ENCODE peak calls at places on chromosomes 4 and X, in eight cellular contexts. One of them, this sample, is unnamed.
A peak's percentile ranks its signal among the peaks of the same experiment; 100 is the strongest.

GRCh38 chr4:82437285-82438005 is 7.1 kb downstream of the ENOPH1 start:
- DNase-seq in left lung: no peak
- DNase-seq in cardiac muscle cell: peak; percentile 37
- DNase-seq in uterus: no peak
- DNase-seq in PC-3: no peak
- DNase-seq in astrocyte: peak; percentile 16
- DNase-seq in HFF-Myc: no peak
- DNase-seq in colonic mucosa: no peak
- DNase-seq in this sample: no peak

GRCh38 chr4:55553442-55553841 is 6.7 kb upstream of the CLOCK start:
- DNase-seq in HFF-Myc: peak; percentile 32
- DNase-seq in colonic mucosa: no peak
- DNase-seq in left lung: peak; percentile 33
- DNase-seq in astrocyte: peak; percentile 48
- DNase-seq in PC-3: no peak
- DNase-seq in cardiac muscle cell: peak; percentile 67
- DNase-seq in uterus: peak; percentile 80
- DNase-seq in this sample: peak; percentile 44

GRCh38 chr4:126843492-126844067 is 789.2 kb upstream of the INTU start:
- DNase-seq in colonic mucosa: no peak
- DNase-seq in cardiac muscle cell: no peak
- DNase-seq in HFF-Myc: no peak
- DNase-seq in uterus: no peak
- DNase-seq in astrocyte: no peak
- DNase-seq in left lung: no peak
- DNase-seq in PC-3: no peak
- DNase-seq in this sample: no peak

GRCh38 chrX:48493890-48494364 is 14.9 kb upstream of the PORCN start:
- DNase-seq in cardiac muscle cell: peak; percentile 67
- DNase-seq in astrocyte: no peak
- DNase-seq in left lung: no peak
- DNase-seq in uterus: no peak
- DNase-seq in colonic mucosa: no peak
- DNase-seq in PC-3: peak; percentile 48
- DNase-seq in HFF-Myc: no peak
- DNase-seq in this sample: no peak

GRCh38 chr4:71231753-71232420 is 106.9 kb upstream of the SLC4A4 start:
- DNase-seq in uterus: no peak
- DNase-seq in HFF-Myc: no peak
- DNase-seq in left lung: no peak
- DNase-seq in cardiac muscle cell: no peak
- DNase-seq in astrocyte: no peak
- DNase-seq in colonic mucosa: no peak
- DNase-seq in PC-3: no peak
- DNase-seq in this sample: no peak

GRCh38 chrX:28576117-28576516 is 11.1 kb upstream of the IL1RAPL1 start:
- DNase-seq in colonic mucosa: no peak
- DNase-seq in HFF-Myc: no peak
- DNase-seq in astrocyte: no peak
- DNase-seq in cardiac muscle cell: no peak
- DNase-seq in left lung: no peak
- DNase-seq in PC-3: no peak
- DNase-seq in uterus: no peak
- DNase-seq in this sample: no peak

GRCh38 chr4:122152699-122153328 is 683 bp downstream of the BLTP1 start:
- DNase-seq in left lung: peak; percentile 52
- DNase-seq in uterus: peak; percentile 33
- DNase-seq in astrocyte: peak; percentile 25
- DNase-seq in colonic mucosa: peak; percentile 54
- DNase-seq in HFF-Myc: no peak
- DNase-seq in PC-3: peak; percentile 8
- DNase-seq in cardiac muscle cell: peak; percentile 40
- DNase-seq in this sample: no peak

GRCh38 chrX:71095971-71096701 is 485 bp downstream of the FOXO4 start:
- DNase-seq in astrocyte: peak; percentile 15
- DNase-seq in cardiac muscle cell: no peak
- DNase-seq in HFF-Myc: no peak
- DNase-seq in left lung: no peak
- DNase-seq in PC-3: peak; percentile 26
- DNase-seq in colonic mucosa: peak; percentile 69
- DNase-seq in uterus: no peak
- DNase-seq in this sample: no peak

GRCh38 chrX:17024896-17025295 is 78.4 kb downstream of the REPS2 start:
- DNase-seq in PC-3: no peak
- DNase-seq in astrocyte: no peak
- DNase-seq in HFF-Myc: no peak
- DNase-seq in colonic mucosa: peak; percentile 50
- DNase-seq in left lung: no peak
- DNase-seq in uterus: no peak
- DNase-seq in cardiac muscle cell: peak; percentile 27
- DNase-seq in this sample: no peak

GRCh38 chr4:121738780-121739547 is 26.0 kb downstream of the SMIM43 start:
- DNase-seq in PC-3: no peak
- DNase-seq in colonic mucosa: no peak
- DNase-seq in left lung: no peak
- DNase-seq in HFF-Myc: no peak
- DNase-seq in cardiac muscle cell: peak; percentile 87
- DNase-seq in uterus: no peak
- DNase-seq in astrocyte: peak; percentile 76
- DNase-seq in this sample: no peak

DNA sequence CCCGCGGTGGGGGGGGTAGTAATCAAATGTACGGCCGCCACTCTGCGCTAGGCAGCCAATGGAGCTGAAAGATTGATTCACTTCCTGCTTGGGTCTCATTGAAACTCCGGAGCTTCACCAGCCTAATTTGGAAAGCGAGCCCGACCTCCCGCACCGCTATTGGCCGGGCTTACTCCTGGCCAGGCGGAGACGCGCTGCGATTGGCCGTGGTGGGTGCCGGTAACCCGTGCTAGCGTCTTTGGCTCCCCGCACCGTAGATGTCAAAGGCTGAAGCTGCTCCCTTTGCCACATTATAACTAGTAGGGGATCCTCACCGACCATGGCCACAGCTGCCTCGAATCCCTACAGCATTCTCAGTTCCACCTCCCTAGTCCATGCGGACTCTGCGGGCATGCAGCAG is at the start of gene POU3F4:
- DNase-seq in cardiac muscle cell: no peak
- DNase-seq in uterus: no peak
- DNase-seq in colonic mucosa: no peak
- DNase-seq in HFF-Myc: no peak
- DNase-seq in PC-3: no peak
- DNase-seq in astrocyte: peak; percentile 75
- DNase-seq in left lung: no peak
- DNase-seq in this sample: no peak
- H3K4me3 ChIP-seq in cardiac muscle cell: peak within 1 kb of the TSS; percentile 28
- H3K4me3 ChIP-seq in uterus: no peak within 1 kb of the TSS
- H3K4me3 ChIP-seq in colonic mucosa: no peak within 1 kb of the TSS
- H3K4me3 ChIP-seq in HFF-Myc: no peak within 1 kb of the TSS
- H3K4me3 ChIP-seq in PC-3: no peak within 1 kb of the TSS
- H3K4me3 ChIP-seq in astrocyte: peak within 1 kb of the TSS; percentile 61
- H3K4me3 ChIP-seq in left lung: no peak within 1 kb of the TSS
- H3K4me3 ChIP-seq in this sample: no peak within 1 kb of the TSS

DNA sequence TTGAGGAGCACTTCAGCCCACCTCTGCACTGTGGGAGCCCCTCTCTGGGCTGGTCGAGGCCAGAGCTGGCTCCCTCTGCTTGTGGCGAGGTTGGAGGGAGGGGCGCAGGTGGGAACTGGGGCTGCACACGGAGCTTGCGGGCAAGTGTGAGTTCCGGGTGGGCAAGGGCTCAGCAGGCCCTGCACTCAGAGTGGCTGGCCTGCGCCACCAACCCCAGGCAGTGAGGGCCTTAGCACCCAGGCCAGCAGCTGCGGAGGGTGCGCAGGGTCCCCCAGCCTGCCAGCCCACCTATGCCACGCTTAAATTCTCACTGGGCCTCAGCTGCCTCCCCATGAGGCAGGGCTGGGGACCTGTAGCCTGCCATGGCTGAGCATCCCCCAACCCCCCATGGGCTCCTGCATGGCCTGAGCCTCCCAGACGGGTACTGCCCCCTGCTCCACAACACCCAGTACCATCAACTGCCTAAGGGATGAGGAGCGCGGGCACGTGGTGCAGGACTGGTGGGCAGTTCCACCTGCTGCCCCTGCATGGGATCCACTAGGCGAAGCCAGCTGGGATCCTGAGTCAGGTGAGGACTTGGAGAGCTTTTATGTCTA is 110.9 kb downstream of the SLC39A8 start:
- DNase-seq in astrocyte: no peak
- DNase-seq in cardiac muscle cell: no peak
- DNase-seq in HFF-Myc: no peak
- DNase-seq in left lung: no peak
- DNase-seq in PC-3: no peak
- DNase-seq in uterus: no peak
- DNase-seq in colonic mucosa: no peak
- DNase-seq in this sample: no peak
- TF ChIP-seq CTCF in astrocyte: no peak
- TF ChIP-seq CTCF in cardiac muscle cell: no peak
- TF ChIP-seq CTCF in HFF-Myc: no peak
- TF ChIP-seq CTCF in left lung: no peak
- TF ChIP-seq CTCF in PC-3: no peak
- TF ChIP-seq CTCF in uterus: no peak
- TF ChIP-seq CTCF in colonic mucosa: no peak
- TF ChIP-seq CTCF in this sample: no peak

GRCh38 chr4:167613381-167613780 is 379.1 kb upstream of the SPOCK3 start:
- DNase-seq in left lung: no peak
- DNase-seq in colonic mucosa: no peak
- DNase-seq in HFF-Myc: no peak
- DNase-seq in astrocyte: no peak
- DNase-seq in uterus: no peak
- DNase-seq in PC-3: no peak
- DNase-seq in cardiac muscle cell: no peak
- DNase-seq in this sample: no peak

GRCh38 chr4:167616471-167616870 is 382.2 kb upstream of the SPOCK3 start:
- DNase-seq in HFF-Myc: no peak
- DNase-seq in astrocyte: peak; percentile 23
- DNase-seq in PC-3: peak; percentile 13
- DNase-seq in cardiac muscle cell: no peak
- DNase-seq in left lung: no peak
- DNase-seq in uterus: no peak
- DNase-seq in colonic mucosa: no peak
- DNase-seq in this sample: no peak

GRCh38 chr4:167614866-167615265 is 380.6 kb upstream of the SPOCK3 start:
- DNase-seq in uterus: no peak
- DNase-seq in HFF-Myc: no peak
- DNase-seq in astrocyte: peak; percentile 39
- DNase-seq in left lung: no peak
- DNase-seq in PC-3: peak; percentile 77
- DNase-seq in cardiac muscle cell: no peak
- DNase-seq in colonic mucosa: no peak
- DNase-seq in this sample: no peak
- H3K4me3 ChIP-seq in uterus: no peak overlapping the region
- H3K4me3 ChIP-seq in HFF-Myc: no peak overlapping the region
- H3K4me3 ChIP-seq in astrocyte: no peak overlapping the region
- H3K4me3 ChIP-seq in left lung: no peak overlapping the region
- H3K4me3 ChIP-seq in PC-3: no peak overlapping the region
- H3K4me3 ChIP-seq in cardiac muscle cell: no peak overlapping the region
- H3K4me3 ChIP-seq in colonic mucosa: no peak overlapping the region
- H3K4me3 ChIP-seq in this sample: no peak overlapping the region

GRCh38 chr4:92551616-92552015 is 247.8 kb downstream of the GRID2 start:
- DNase-seq in uterus: no peak
- DNase-seq in astrocyte: no peak
- DNase-seq in cardiac muscle cell: no peak
- DNase-seq in colonic mucosa: no peak
- DNase-seq in HFF-Myc: no peak
- DNase-seq in left lung: no peak
- DNase-seq in PC-3: no peak
- DNase-seq in this sample: no peak
- TF ChIP-seq CTCF in uterus: no peak
- TF ChIP-seq CTCF in astrocyte: no peak
- TF ChIP-seq CTCF in cardiac muscle cell: no peak
- TF ChIP-seq CTCF in colonic mucosa: no peak
- TF ChIP-seq CTCF in HFF-Myc: no peak
- TF ChIP-seq CTCF in left lung: no peak
- TF ChIP-seq CTCF in PC-3: peak; percentile 21
- TF ChIP-seq CTCF in this sample: no peak

DNA sequence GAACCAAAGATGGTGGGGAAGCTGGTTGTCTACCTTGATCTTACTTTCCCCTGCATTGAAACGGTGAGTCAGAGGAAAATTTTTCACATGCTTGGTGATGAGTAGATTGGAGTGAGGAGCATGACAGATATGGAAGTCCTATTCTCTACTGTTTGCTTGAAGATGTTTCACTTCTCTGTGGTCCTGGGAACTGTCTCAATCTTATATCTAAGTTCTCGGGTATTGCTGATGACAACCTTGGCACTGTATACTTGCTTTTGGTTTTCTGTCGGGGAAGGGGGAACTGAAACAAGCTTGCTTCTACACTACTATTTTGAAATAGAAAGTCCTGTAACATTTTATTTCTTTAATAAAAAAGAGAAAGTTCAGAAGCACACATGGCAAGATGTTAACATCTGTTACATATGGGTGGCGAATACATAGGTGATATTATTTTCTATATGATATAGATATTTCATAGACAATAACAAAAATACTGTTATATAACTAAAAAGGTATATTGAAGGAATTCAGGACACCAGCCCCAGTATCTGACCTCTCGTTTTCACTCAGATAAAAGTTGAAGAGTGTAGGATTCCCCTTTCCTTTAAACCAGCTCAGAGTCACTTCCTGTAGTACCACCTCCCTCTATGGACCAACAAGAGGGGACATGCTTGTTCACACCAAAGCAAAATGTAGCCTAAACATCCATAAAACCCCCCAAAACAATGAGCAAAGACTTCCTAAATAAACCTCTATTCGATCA is 88.8 kb downstream of the FMR1NB start:
- DNase-seq in HFF-Myc: no peak
- DNase-seq in left lung: no peak
- DNase-seq in colonic mucosa: no peak
- DNase-seq in PC-3: no peak
- DNase-seq in astrocyte: no peak
- DNase-seq in uterus: no peak
- DNase-seq in cardiac muscle cell: no peak
- DNase-seq in this sample: no peak
- H3K4me3 ChIP-seq in HFF-Myc: no peak overlapping the region
- H3K4me3 ChIP-seq in left lung: no peak overlapping the region
- H3K4me3 ChIP-seq in colonic mucosa: no peak overlapping the region
- H3K4me3 ChIP-seq in PC-3: no peak overlapping the region
- H3K4me3 ChIP-seq in astrocyte: no peak overlapping the region
- H3K4me3 ChIP-seq in uterus: no peak overlapping the region
- H3K4me3 ChIP-seq in cardiac muscle cell: no peak overlapping the region
- H3K4me3 ChIP-seq in this sample: no peak overlapping the region

DNA sequence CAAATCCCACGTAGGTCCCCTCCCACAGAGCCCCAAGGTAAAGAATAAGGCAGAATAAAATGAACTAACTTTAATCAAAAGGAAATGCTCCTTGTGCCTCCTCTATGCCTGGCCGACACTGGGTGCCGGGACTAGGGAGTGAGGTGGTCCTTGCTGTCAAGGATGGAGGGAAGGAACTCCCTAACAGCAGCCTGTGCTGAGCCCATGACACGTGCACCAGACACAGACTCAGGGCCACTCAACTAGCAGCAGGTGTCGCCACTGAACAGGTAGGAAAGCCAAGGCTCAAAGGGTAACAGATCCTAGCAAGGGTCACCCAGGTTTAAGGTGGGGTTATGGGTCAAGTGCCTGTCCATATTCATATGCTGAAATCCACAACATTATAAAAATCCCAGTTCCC is 29.2 kb downstream of the MSX1 start:
- DNase-seq in cardiac muscle cell: no peak
- DNase-seq in HFF-Myc: no peak
- DNase-seq in PC-3: no peak
- DNase-seq in colonic mucosa: no peak
- DNase-seq in astrocyte: no peak
- DNase-seq in left lung: no peak
- DNase-seq in uterus: no peak
- DNase-seq in this sample: no peak
- TF ChIP-seq CTCF in cardiac muscle cell: no peak
- TF ChIP-seq CTCF in HFF-Myc: no peak
- TF ChIP-seq CTCF in PC-3: peak; percentile 36
- TF ChIP-seq CTCF in colonic mucosa: no peak
- TF ChIP-seq CTCF in astrocyte: no peak
- TF ChIP-seq CTCF in left lung: no peak
- TF ChIP-seq CTCF in uterus: no peak
- TF ChIP-seq CTCF in this sample: no peak

This sample was measured in AG09309.